ENCODE peak calls at places on chromosomes 5 and 9, in four cellular contexts. P, A, L and Q are unnamed samples.

GRCh38 chr5:123916331-123917121 is 404.5 kb downstream of the CSNK1G3 start:
- DNase-seq in P (no peak), A (peak), L (no peak), Q (no peak)

GRCh38 chr9:1460143-1460769 is 410.1 kb downstream of the DMRT2 start:
- DNase-seq in P (peak), A (no peak), L (no peak), Q (no peak)

GRCh38 chr5:110623875-110624274 is 102.6 kb downstream of the TMEM232 start:
- DNase-seq in P (no peak), A (peak), L (no peak), Q (no peak)

GRCh38 chr9:36471359-36471758 is 71.3 kb upstream of the RNF38 start:
- DNase-seq in P (no peak), A (no peak), L (no peak), Q (no peak)

GRCh38 chr5:176446884-176447537 is 1.2 kb upstream of the FAF2 start:
- DNase-seq in P (peak), A (peak), L (peak), Q (peak)

GRCh38 chr9:36598281-36598680 is 25.6 kb downstream of the MELK start:
- DNase-seq in P (no peak), A (peak), L (no peak), Q (no peak)

GRCh38 chr5:97172227-97172626 is 10.8 kb downstream of the RIOK2 start:
- DNase-seq in P (no peak), A (no peak), L (no peak), Q (no peak)

GRCh38 chr9:99108131-99108530 is 3.2 kb downstream of the TGFBR1 start:
- DNase-seq in P (no peak), A (no peak), L (no peak), Q (no peak)

GRCh38 chr5:138466058-138466899 is 1.0 kb downstream of the EGR1 start:
- DNase-seq in P (no peak), A (peak), L (no peak), Q (peak)

GRCh38 chr5:10518352-10518751 is 45.5 kb upstream of the ANKRD33B start:
- DNase-seq in P (no peak), A (no peak), L (no peak), Q (no peak)

GRCh38 chr5:42995152-42995751 is 44.9 kb downstream of the ANXA2R start:
- DNase-seq in P (no peak), A (peak), L (no peak), Q (no peak)

GRCh38 chr9:16344343-16344742 is 526.1 kb downstream of the BNC2 start:
- DNase-seq in P (no peak), A (peak), L (peak), Q (no peak)

GRCh38 chr5:56671571-56671970 is 143.8 kb upstream of the MAP3K1 start:
- DNase-seq in P (no peak), A (no peak), L (no peak), Q (no peak)

GRCh38 chr9:136545065-136545965 is 533 bp downstream of the NOTCH1 start:
- DNase-seq in P (peak), A (peak), L (no peak), Q (peak)

GRCh38 chr5:56481998-56482698 is 249.0 kb upstream of the ANKRD55 start:
- DNase-seq in P (no peak), A (peak), L (no peak), Q (no peak)

GRCh38 chr9:13181652-13182051 is 97.8 kb downstream of the MPDZ start:
- DNase-seq in P (no peak), A (peak), L (no peak), Q (no peak)

GRCh38 chr9:26833792-26834191 is 58.8 kb downstream of the CAAP1 start:
- DNase-seq in P (no peak), A (peak), L (peak), Q (peak)

GRCh38 chr9:29297592-29297991 is 1724.3 kb upstream of the C9orf72 start:
- DNase-seq in P (no peak), A (no peak), L (no peak), Q (no peak)

GRCh38 chr5:80210014-80210413 is 45.8 kb downstream of the SERINC5 start:
- DNase-seq in P (no peak), A (no peak), L (no peak), Q (no peak)

DNA sequence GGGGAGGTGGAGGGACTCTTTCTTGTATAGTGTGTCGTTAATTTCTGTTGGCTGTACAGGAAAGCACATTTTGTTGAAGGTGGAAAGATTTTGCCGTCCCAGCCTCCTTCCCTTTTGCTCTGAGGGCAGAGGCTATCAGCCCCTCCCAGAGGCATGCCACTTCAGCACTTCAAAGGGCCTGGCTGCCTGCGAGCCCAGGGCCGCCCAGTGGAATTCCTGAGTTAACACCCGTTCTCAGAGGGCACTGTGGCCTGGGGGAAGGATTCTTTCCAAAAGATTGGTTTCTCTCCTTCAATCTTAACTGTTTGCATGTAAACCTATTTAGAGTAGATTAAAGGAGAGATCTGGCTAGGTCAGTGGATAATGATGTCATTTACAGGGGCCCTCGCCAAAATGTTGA is 238.6 kb downstream of the FANCC start:
- DNase-seq in P (no peak), A (no peak), L (no peak), Q (no peak)
- TF ChIP-seq CTCF in P (no peak), A (no peak), L (no peak), Q (no peak)

DNA sequence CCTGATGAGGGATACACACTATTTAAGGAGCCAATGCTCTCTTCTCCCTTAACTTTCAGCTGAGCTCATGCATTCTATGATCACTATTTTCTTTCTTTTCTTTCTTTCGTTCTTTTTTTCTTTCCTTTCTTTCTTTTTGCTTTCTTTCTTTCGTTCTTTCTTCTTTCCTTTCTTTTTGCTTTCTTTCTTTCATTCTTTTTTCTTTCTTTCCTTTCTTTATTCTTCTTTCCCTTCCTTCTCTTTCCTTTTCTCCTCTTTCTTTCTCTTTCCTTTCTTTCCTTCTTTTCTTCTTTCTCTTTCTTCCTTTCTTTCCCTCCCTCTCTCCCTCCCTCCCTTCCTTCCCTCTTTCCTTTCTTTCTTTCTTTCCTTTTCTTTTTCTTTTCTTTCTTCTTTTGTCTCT is 761.2 kb downstream of the SEMA5A start:
- DNase-seq in P (no peak), A (no peak), L (no peak), Q (no peak)
- TF ChIP-seq CTCF in P (no peak), A (no peak), L (no peak), Q (no peak)

DNA sequence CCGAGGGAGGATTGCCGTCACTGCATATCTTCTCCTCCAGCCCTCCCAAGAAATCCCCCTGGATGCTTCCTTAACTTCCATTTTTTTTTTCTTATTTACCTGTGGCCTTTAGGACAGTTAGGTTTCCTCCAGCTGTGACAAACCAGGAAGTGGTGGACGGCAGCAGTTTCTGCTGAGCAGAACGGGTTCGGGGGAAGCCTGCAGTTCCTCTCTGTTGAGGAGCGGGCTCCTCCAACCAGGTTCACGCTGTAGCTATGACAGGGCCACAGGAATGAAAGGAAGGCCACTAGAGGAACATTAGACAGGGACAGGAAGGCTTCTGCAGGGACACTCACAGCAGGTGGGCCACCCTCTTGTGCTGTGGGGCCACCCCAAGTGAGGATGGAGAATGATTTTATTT is 76.7 kb upstream of the SYK start:
- DNase-seq in P (no peak), A (no peak), L (no peak), Q (no peak)
- TF ChIP-seq CTCF in P (no peak), A (no peak), L (no peak), Q (no peak)

GRCh38 chr5:148826082-148826971 is at the start of gene ADRB2:
- DNase-seq in P (peak), A (peak), L (peak), Q (peak)
- TF ChIP-seq CTCF in P (no peak), A (no peak), L (no peak), Q (no peak)

GRCh38 chr5:173327948-173328895 is at the start of gene STC2:
- DNase-seq in P (peak), A (peak), L (peak), Q (peak)

GRCh38 chr5:173330856-173331206 is 2.6 kb upstream of the STC2 start:
- DNase-seq in P (no peak), A (no peak), L (no peak), Q (no peak)

GRCh38 chr5:173328896-173329369 is 719 bp upstream of the STC2 start:
- DNase-seq in P (no peak), A (peak), L (no peak), Q (peak)

GRCh38 chr5:173330151-173330855 is 2.1 kb upstream of the STC2 start:
- DNase-seq in P (no peak), A (no peak), L (no peak), Q (no peak)

DNA sequence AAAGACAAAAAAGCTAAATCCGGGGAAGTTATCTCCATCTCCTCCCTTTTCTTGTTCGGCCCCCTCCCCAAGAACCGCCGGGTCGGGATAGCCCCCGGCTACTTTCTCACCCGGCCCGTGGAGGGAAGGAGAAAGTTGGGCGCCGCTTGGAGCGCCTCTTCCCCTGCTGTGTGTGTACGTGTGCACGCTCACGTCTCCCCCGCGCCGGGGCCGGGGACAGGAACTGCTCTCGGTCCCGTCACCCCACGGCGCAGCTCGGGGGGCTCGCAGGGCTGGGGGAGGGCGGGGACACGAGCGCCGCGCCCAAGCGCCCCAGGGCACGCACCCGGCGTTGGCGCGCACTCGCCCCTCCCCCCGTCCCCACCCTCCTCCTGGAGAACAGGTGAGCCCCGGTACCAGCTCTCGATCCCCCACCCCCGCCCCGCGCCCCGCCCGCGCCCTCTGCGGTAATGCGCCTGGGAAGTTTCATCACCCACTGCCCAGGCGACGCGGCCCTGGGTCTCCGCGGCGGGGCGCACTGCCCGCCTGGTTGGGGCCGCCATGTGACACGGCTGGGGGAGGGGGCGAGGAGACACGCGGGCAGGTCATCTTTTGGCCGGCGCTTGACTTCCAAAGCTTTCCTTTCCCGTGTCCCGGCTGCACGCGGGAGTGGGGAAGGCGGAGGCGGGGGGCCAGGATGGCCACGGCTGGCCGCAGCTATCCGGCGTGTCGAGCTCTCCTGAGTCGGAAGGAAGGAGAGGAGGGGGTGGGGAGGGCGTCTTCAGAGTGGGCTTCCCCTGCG is 1.3 kb upstream of the STC2 start:
- DNase-seq in P (peak), A (peak), L (peak), Q (peak)
- TF ChIP-seq CTCF in P (peak), A (no peak), L (peak), Q (no peak)

GRCh38 chr5:78979899-78980298 is 5.2 kb downstream of the ARSB start:
- DNase-seq in P (no peak), A (no peak), L (no peak), Q (no peak)

GRCh38 chr5:78983601-78984000 is 1.5 kb downstream of the ARSB start:
- DNase-seq in P (peak), A (no peak), L (no peak), Q (no peak)

GRCh38 chr5:78985407-78986223 is 505 bp upstream of the ARSB start:
- DNase-seq in P (peak), A (peak), L (peak), Q (peak)

GRCh38 chr5:78984611-78985406 is at the start of gene ARSB:
- DNase-seq in P (peak), A (peak), L (peak), Q (peak)

GRCh38 chr5:78984020-78984610 is 995 bp downstream of the ARSB start:
- DNase-seq in P (no peak), A (no peak), L (no peak), Q (no peak)
- TF ChIP-seq CTCF in P (no peak), A (no peak), L (no peak), Q (no peak)

GRCh38 chr5:95102687-95103086 is 182.2 kb downstream of the MCTP1 start:
- DNase-seq in P (peak), A (no peak), L (no peak), Q (no peak)
- TF ChIP-seq CTCF in P (no peak), A (no peak), L (no peak), Q (no peak)

DNA sequence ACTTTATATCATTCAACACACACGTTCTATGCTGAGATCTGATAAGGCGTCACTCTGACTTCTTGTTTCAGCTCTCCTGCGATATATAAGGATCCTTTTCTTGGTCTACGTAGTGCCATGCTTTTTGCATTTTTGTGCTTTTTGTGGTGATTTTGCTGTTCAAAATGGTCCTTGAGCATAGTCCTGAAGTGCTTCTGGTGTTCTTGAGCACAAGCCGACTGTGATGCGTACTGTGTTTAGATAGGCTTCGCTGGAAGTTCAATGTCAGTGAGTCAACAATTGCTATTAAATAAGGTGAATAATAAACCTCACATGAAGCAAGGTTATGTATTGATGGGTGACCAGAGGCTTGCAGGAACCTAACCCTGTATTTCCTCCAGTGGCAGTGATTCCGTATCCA is 46.8 kb downstream of the ACO1 start:
- DNase-seq in P (no peak), A (no peak), L (no peak), Q (no peak)
- TF ChIP-seq CTCF in P (no peak), A (no peak), L (no peak), Q (no peak)

GRCh38 chr9:90773593-90773992 is 28.0 kb upstream of the SYK start:
- DNase-seq in P (no peak), A (no peak), L (peak), Q (no peak)
- TF ChIP-seq CTCF in P (peak), A (peak), L (peak), Q (peak)

DNA sequence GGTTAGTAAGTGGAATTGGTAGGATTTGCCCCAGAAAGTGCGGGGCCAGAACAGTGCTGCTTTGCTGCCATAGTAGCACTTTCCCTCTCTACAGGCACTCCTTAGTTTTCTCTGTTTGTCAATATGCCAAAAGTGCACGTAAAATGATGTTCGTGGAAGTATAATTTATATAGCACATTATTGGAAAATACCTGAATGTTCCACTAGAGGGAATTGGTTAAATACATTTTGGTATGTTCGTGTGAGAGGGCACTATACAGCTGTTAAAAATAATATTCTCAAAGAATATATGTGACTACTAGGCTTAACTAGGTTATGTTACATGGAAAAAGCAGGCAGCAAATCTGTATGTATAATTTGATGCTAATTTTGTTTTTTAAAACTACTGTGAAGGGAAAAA is 184.0 kb upstream of the GDNF start:
- DNase-seq in P (no peak), A (peak), L (no peak), Q (no peak)
- TF ChIP-seq CTCF in P (no peak), A (no peak), L (peak), Q (peak)